ENCODE peak calls at places on chromosome 2, in four cellular contexts. One of them, this sample, is unnamed.

GRCh38 chr2:231604101-231604684 is 11.5 kb downstream of the TEX44 start:
- DNase-seq in KG1: no peak
- DNase-seq in cardiac muscle cell: no peak
- DNase-seq in HuH-7.5: no peak
- DNase-seq in this sample: no peak

GRCh38 chr2:133801956-133802355 is 233.7 kb upstream of the NCKAP5 start:
- DNase-seq in HuH-7.5: no peak
- DNase-seq in KG1: no peak
- DNase-seq in cardiac muscle cell: no peak
- DNase-seq in this sample: no peak

GRCh38 chr2:35421485-35421884 is 934.1 kb upstream of the CRIM1 start:
- DNase-seq in HuH-7.5: no peak
- DNase-seq in KG1: no peak
- DNase-seq in cardiac muscle cell: no peak
- DNase-seq in this sample: no peak

GRCh38 chr2:44852594-44852993 is 88.9 kb upstream of the SIX3 start:
- DNase-seq in HuH-7.5: no peak
- DNase-seq in cardiac muscle cell: no peak
- DNase-seq in KG1: no peak
- DNase-seq in this sample: no peak

GRCh38 chr2:240412211-240412830 is 23.1 kb upstream of the GPC1 start:
- DNase-seq in HuH-7.5: no peak
- DNase-seq in cardiac muscle cell: no peak
- DNase-seq in KG1: no peak
- DNase-seq in this sample: no peak

GRCh38 chr2:191231995-191232394 is 13.2 kb upstream of the MYO1B start:
- DNase-seq in HuH-7.5: no peak
- DNase-seq in cardiac muscle cell: no peak
- DNase-seq in KG1: no peak
- DNase-seq in this sample: no peak

GRCh38 chr2:102592601-102593000 is 26.8 kb upstream of the SLC9A2 start:
- DNase-seq in HuH-7.5: no peak
- DNase-seq in cardiac muscle cell: no peak
- DNase-seq in KG1: no peak
- DNase-seq in this sample: peak; percentile 38

GRCh38 chr2:105328281-105329196 is 996 bp downstream of the TGFBRAP1 start:
- DNase-seq in HuH-7.5: no peak
- DNase-seq in KG1: no peak
- DNase-seq in cardiac muscle cell: no peak
- DNase-seq in this sample: no peak

GRCh38 chr2:128311216-128311754 is 7.4 kb downstream of the HS6ST1 start:
- DNase-seq in HuH-7.5: no peak
- DNase-seq in cardiac muscle cell: no peak
- DNase-seq in KG1: no peak
- DNase-seq in this sample: no peak

GRCh38 chr2:98822301-98823164 is 91.6 kb upstream of the MGAT4A start:
- DNase-seq in HuH-7.5: no peak
- DNase-seq in KG1: no peak
- DNase-seq in cardiac muscle cell: peak; percentile 60
- DNase-seq in this sample: no peak

GRCh38 chr2:2318949-2319348 is 12.1 kb downstream of the MYT1L start:
- DNase-seq in cardiac muscle cell: no peak
- DNase-seq in HuH-7.5: no peak
- DNase-seq in KG1: no peak
- DNase-seq in this sample: no peak

GRCh38 chr2:20050712-20051517 is 513 bp downstream of the LAPTM4A start:
- DNase-seq in KG1: no peak
- DNase-seq in HuH-7.5: peak; percentile 39
- DNase-seq in cardiac muscle cell: peak; percentile 71
- DNase-seq in this sample: no peak

GRCh38 chr2:3214065-3214464 is 163.6 kb downstream of the EIPR1 start:
- DNase-seq in cardiac muscle cell: no peak
- DNase-seq in HuH-7.5: no peak
- DNase-seq in KG1: no peak
- DNase-seq in this sample: no peak

GRCh38 chr2:14235667-14236066 is 396.9 kb upstream of the LRATD1 start:
- DNase-seq in cardiac muscle cell: no peak
- DNase-seq in HuH-7.5: no peak
- DNase-seq in KG1: peak; percentile 18
- DNase-seq in this sample: no peak

GRCh38 chr2:222024934-222025890 is 273.6 kb downstream of the PAX3 start:
- DNase-seq in HuH-7.5: peak; percentile 8
- DNase-seq in cardiac muscle cell: peak; percentile 69
- DNase-seq in KG1: no peak
- DNase-seq in this sample: no peak

GRCh38 chr2:214649440-214650205 is 159.9 kb downstream of the BARD1 start:
- DNase-seq in cardiac muscle cell: no peak
- DNase-seq in KG1: no peak
- DNase-seq in HuH-7.5: no peak
- DNase-seq in this sample: no peak

GRCh38 chr2:111897924-111898702 is at the start of gene MERTK:
- DNase-seq in HuH-7.5: peak; percentile 83
- DNase-seq in KG1: peak; percentile 72
- DNase-seq in cardiac muscle cell: peak; percentile 95
- DNase-seq in this sample: no peak

GRCh38 chr2:42756150-42756549 is 7.8 kb downstream of the OXER1 start:
- DNase-seq in cardiac muscle cell: no peak
- DNase-seq in HuH-7.5: no peak
- DNase-seq in KG1: no peak
- DNase-seq in this sample: no peak

GRCh38 chr2:241140445-241140840 is 8.8 kb downstream of the PASK start:
- DNase-seq in cardiac muscle cell: no peak
- DNase-seq in HuH-7.5: no peak
- DNase-seq in KG1: no peak
- DNase-seq in this sample: no peak

GRCh38 chr2:191844706-191845105 is 2.2 kb downstream of the CAVIN2 start:
- DNase-seq in KG1: no peak
- DNase-seq in cardiac muscle cell: no peak
- DNase-seq in HuH-7.5: no peak
- DNase-seq in this sample: no peak

GRCh38 chr2:187580462-187581124 is 26.4 kb upstream of the TFPI start:
- DNase-seq in HuH-7.5: no peak
- DNase-seq in KG1: peak; percentile 48
- DNase-seq in cardiac muscle cell: peak; percentile 55
- DNase-seq in this sample: no peak

GRCh38 chr2:152367547-152368250 is 32.7 kb downstream of the FMNL2 start:
- DNase-seq in HuH-7.5: no peak
- DNase-seq in KG1: no peak
- DNase-seq in cardiac muscle cell: no peak
- DNase-seq in this sample: no peak

GRCh38 chr2:10007440-10007839 is 35.9 kb upstream of the KLF11 start:
- DNase-seq in cardiac muscle cell: no peak
- DNase-seq in HuH-7.5: no peak
- DNase-seq in KG1: no peak
- DNase-seq in this sample: no peak

GRCh38 chr2:221077799-221078198 is 494.3 kb downstream of the EPHA4 start:
- DNase-seq in cardiac muscle cell: no peak
- DNase-seq in KG1: no peak
- DNase-seq in HuH-7.5: no peak
- DNase-seq in this sample: no peak